ENCODE peak calls at places on chromosomes 13 and 19, in eight cellular contexts. W, O, Z, E, C, P, L and V are unnamed samples.

GRCh38 chr19:42023121-42023942 is 29.3 kb upstream of the ATP1A3 start:
- DNase-seq in W (no peak), O (peak), Z (no peak), E (no peak), C (peak), P (peak), L (no peak), V (no peak)

GRCh38 chr19:4277051-4277700 is 1.9 kb upstream of the SHD start:
- DNase-seq in W (no peak), O (no peak), Z (no peak), E (no peak), C (no peak), P (no peak), L (no peak), V (no peak)

GRCh38 chr13:26442541-26442940 is 114.9 kb upstream of the WASF3 start:
- DNase-seq in W (no peak), O (peak), Z (no peak), E (no peak), C (no peak), P (no peak), L (no peak), V (no peak)

GRCh38 chr19:42374826-42375376 is 15.2 kb downstream of the CNFN start:
- DNase-seq in W (no peak), O (no peak), Z (no peak), E (no peak), C (no peak), P (no peak), L (no peak), V (no peak)

GRCh38 chr13:49023441-49023840 is 47.7 kb downstream of the FNDC3A start:
- DNase-seq in W (no peak), O (peak), Z (no peak), E (no peak), C (no peak), P (peak), L (no peak), V (peak)

GRCh38 chr19:5225486-5226345 is 114.9 kb downstream of the PTPRS start:
- DNase-seq in W (no peak), O (peak), Z (no peak), E (no peak), C (no peak), P (no peak), L (no peak), V (no peak)

GRCh38 chr19:41537789-41538188 is 38.2 kb upstream of the CEACAM21 start:
- DNase-seq in W (no peak), O (peak), Z (no peak), E (no peak), C (no peak), P (peak), L (no peak), V (no peak)

GRCh38 chr19:4909172-4909896 is at the start of gene UHRF1:
- DNase-seq in W (no peak), O (peak), Z (no peak), E (no peak), C (no peak), P (no peak), L (no peak), V (no peak)

GRCh38 chr19:39083983-39084731 is at the start of gene ACP7:
- DNase-seq in W (no peak), O (peak), Z (peak), E (no peak), C (peak), P (no peak), L (no peak), V (no peak)

GRCh38 chr19:30590596-30591229 is 218.5 kb downstream of the ZNF536 start:
- DNase-seq in W (no peak), O (no peak), Z (peak), E (peak), C (no peak), P (no peak), L (no peak), V (no peak)

GRCh38 chr19:3119071-3119781 is 16.6 kb upstream of the GNA15 start:
- DNase-seq in W (no peak), O (no peak), Z (no peak), E (no peak), C (peak), P (no peak), L (no peak), V (no peak)

GRCh38 chr13:76708138-76708537 is 178.1 kb downstream of the KCTD12 start:
- DNase-seq in W (peak), O (no peak), Z (no peak), E (no peak), C (no peak), P (peak), L (no peak), V (no peak)

GRCh38 chr19:51257471-51257870 is 6.6 kb downstream of the SIGLECL1 start:
- DNase-seq in W (no peak), O (no peak), Z (no peak), E (no peak), C (no peak), P (no peak), L (no peak), V (no peak)

GRCh38 chr19:51256053-51256682 is 5.3 kb downstream of the SIGLECL1 start:
- DNase-seq in W (no peak), O (no peak), Z (no peak), E (no peak), C (no peak), P (no peak), L (no peak), V (no peak)

GRCh38 chr19:51258761-51259160 is 7.9 kb downstream of the SIGLECL1 start:
- DNase-seq in W (no peak), O (no peak), Z (no peak), E (no peak), C (no peak), P (no peak), L (no peak), V (no peak)

GRCh38 chr19:51259348-51260245 is 8.7 kb downstream of the SIGLECL1 start:
- DNase-seq in W (peak), O (peak), Z (no peak), E (peak), C (no peak), P (peak), L (no peak), V (peak)

DNA sequence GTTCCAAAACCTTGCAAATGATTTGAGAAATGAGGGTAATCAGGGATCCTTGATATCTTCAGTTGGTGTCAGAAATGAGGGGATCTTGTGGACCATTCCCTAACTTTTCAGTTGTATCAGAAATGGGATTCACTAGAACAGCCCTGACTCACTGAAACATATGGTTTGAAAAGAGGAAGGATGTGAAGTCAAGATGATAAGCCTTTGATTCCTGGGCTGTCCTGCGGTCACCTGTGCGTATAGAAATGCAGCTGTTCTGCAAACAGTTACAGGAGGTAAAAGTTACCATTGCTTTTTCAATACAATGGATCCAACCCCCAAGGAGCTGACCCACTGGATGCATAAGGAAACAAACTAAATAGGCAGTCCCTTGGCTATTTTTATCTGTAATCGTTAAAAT is 7.3 kb downstream of the SIGLECL1 start:
- DNase-seq in W (no peak), O (no peak), Z (no peak), E (no peak), C (no peak), P (no peak), L (no peak), V (no peak)
- H3K27ac ChIP-seq in W (no peak), O (no peak), Z (no peak), E (no peak), C (no peak), P (no peak), L (no peak), V (no peak)

DNA sequence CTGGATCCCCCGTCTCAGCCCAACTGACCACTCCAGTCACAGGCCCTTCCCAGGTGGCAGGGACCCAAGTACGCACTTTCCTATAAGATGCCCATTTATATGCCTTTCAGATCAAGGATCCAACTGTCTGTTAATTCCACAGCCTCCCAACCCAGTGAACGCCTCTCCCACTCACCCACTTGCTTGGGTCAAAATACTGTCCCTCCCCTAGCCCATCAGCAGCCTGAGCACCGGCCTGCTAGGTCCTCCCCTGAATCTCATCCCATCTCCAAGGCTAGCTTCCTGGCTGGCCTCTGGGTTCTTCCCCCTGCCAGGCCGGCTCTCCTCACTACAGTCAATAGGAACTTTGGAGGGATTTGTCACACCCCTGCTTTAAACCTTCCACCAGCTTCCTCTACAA is 1.9 kb downstream of the UBE2S start:
- DNase-seq in W (no peak), O (no peak), Z (no peak), E (no peak), C (no peak), P (no peak), L (no peak), V (no peak)
- H3K27ac ChIP-seq in W (no peak), O (no peak), Z (no peak), E (no peak), C (no peak), P (peak), L (no peak), V (peak)

DNA sequence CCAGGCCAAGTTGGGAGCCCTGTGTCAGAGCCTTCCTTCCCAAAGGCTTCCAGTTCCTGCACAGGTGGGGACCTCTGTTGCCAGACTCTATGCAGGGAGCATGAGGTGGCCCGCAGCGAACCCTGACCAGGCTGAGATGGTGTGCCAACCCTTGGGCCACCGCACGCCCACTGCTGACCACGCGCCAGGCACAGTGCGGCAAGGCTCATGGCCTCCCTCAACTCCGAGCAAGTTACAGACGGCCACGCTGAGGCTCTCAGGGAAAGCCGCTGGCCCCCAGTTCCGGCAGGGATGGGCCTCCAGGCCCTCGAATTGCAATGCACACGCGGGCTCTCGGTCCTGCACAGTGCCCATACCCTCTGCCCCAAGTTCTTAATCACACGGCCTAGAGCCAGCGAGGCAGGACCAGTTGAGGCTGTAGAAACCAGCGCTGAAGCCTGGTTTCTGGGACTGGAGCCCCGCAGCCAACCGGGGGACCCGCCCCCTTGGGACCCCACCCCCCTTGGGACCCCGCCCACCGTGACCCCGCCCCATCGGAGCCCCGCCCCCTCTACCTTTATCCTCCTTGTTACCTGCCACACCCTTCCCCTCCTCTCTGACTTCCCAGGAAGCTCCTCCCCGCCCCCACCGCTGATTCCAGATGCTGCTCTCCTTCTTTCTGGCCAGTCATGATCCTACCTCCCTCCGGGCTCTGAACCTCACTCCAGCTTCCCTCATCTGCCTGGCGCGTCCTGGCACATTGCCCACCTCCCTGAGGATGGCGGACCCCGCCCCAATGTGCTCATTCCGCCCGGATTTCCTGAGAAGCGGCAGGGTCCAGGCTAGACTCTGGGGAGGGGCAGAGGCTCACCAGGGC is 6.0 kb downstream of the PEX11G start:
- DNase-seq in W (peak), O (peak), Z (peak), E (peak), C (no peak), P (peak), L (peak), V (no peak)
- H3K27ac ChIP-seq in W (peak), O (no peak), Z (no peak), E (no peak), C (peak), P (no peak), L (no peak), V (no peak)

GRCh38 chr13:20175406-20175794 is 14.5 kb upstream of the GJA3 start:
- DNase-seq in W (no peak), O (no peak), Z (no peak), E (no peak), C (no peak), P (no peak), L (no peak), V (no peak)
- H3K27ac ChIP-seq in W (no peak), O (peak), Z (peak), E (no peak), C (peak), P (peak), L (no peak), V (no peak)

GRCh38 chr13:75670496-75670895 is 34.4 kb downstream of the LMO7 start:
- DNase-seq in W (no peak), O (peak), Z (no peak), E (no peak), C (no peak), P (peak), L (no peak), V (no peak)

GRCh38 chr13:75669706-75670105 is 33.6 kb downstream of the LMO7 start:
- DNase-seq in W (no peak), O (no peak), Z (no peak), E (no peak), C (no peak), P (no peak), L (no peak), V (no peak)

GRCh38 chr13:75679459-75679858 is 43.3 kb downstream of the LMO7 start:
- DNase-seq in W (no peak), O (no peak), Z (no peak), E (no peak), C (no peak), P (no peak), L (no peak), V (no peak)

DNA sequence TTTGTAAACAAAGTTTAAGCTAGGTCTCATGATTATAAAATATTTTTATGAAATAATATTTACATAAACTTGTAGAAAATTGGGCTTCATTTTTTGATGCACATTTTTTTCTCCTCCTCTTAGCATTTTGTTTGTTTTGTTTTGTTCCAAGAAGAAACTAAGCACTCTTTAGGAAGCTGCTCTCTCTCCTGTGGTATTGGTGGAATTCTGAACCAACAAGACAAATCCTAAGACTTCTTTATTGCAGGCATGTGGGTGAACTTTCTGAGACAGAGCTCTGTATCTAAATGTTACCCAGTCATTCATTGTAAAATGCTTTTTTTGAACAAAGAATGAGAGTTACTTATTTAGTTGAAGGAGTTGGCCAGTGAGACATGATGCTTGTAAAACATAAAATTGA is 39.3 kb downstream of the LMO7 start:
- DNase-seq in W (no peak), O (peak), Z (no peak), E (no peak), C (no peak), P (peak), L (no peak), V (no peak)
- H3K27ac ChIP-seq in W (no peak), O (peak), Z (no peak), E (no peak), C (peak), P (peak), L (no peak), V (no peak)

DNA sequence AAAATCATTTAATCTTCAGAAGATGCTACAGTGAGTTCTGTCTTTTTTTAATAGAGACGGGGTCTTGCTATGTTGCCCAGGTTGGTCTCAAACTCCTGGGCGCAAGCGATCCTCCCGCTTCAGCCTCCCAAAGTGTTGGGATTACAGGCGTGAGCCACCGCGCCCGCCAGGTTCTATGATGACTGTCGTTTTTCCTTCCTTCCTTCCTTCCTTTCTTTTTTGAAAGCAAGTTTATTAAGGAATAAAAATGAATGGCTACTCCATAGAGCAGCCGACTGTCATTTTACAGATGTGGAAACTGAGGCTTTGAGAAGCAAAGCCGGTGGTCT is 511 bp upstream of the GAMT start:
- DNase-seq in W (no peak), O (no peak), Z (no peak), E (no peak), C (no peak), P (no peak), L (no peak), V (no peak)
- H3K27ac ChIP-seq in W (peak), O (no peak), Z (peak), E (no peak), C (no peak), P (no peak), L (peak), V (peak)

GRCh38 chr13:78241278-78241919 is 322.8 kb upstream of the EDNRB start:
- DNase-seq in W (peak), O (peak), Z (peak), E (peak), C (no peak), P (peak), L (no peak), V (peak)

DNA sequence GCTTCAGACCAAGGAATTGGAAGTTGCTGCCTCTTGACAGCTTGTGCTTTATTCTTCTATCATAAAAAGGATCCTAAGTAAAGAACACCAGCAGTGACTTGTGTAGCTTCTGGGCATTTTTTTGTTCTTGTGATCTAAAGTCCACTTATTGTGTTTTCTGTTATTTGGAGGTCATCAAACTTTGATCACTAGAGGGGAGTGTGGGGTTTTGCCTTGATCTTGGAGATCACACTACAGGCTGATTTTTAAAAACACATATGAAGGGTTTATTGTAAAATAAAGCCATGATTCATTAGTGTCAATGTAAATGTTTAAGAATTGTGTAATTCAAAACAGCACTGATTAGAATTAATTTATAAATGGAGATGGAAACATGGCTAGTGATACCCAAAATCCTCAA is 328.7 kb upstream of the EDNRB start:
- DNase-seq in W (no peak), O (no peak), Z (no peak), E (no peak), C (no peak), P (no peak), L (no peak), V (no peak)
- H3K27ac ChIP-seq in W (no peak), O (no peak), Z (no peak), E (no peak), C (no peak), P (no peak), L (no peak), V (no peak)

DNA sequence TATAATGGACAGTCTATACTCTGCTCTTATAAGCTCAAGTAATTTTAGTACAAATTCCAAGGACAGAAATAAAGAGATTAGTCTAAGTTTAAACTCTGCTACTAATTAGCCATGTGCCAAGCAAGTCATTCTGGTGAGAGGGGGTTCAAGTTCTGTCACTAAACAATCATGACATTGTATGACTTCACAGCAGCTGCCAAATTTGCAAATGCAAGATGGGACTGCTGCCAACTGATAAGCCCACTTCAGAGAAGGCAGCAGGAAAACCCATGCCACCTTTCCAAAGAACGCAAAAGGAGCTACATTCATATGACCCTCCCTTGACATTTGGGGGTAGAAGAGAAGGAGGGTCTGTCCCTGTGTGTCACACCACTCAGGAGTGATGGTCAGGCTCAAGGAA is 60.7 kb upstream of the RFXAP start:
- DNase-seq in W (no peak), O (no peak), Z (no peak), E (no peak), C (no peak), P (no peak), L (no peak), V (no peak)
- H3K27ac ChIP-seq in W (no peak), O (no peak), Z (no peak), E (no peak), C (no peak), P (no peak), L (no peak), V (no peak)

GRCh38 chr19:50377051-50377441 is 789 bp downstream of the NR1H2 start:
- DNase-seq in W (no peak), O (peak), Z (peak), E (no peak), C (peak), P (no peak), L (peak), V (no peak)

GRCh38 chr19:50376166-50377050 is at the start of gene NR1H2:
- DNase-seq in W (peak), O (peak), Z (peak), E (peak), C (peak), P (peak), L (peak), V (no peak)

GRCh38 chr19:50378169-50378862 is 2.1 kb downstream of the NR1H2 start:
- DNase-seq in W (no peak), O (no peak), Z (no peak), E (no peak), C (peak), P (no peak), L (no peak), V (no peak)

GRCh38 chr19:50378863-50379236 is 2.6 kb downstream of the NR1H2 start:
- DNase-seq in W (no peak), O (no peak), Z (no peak), E (no peak), C (peak), P (no peak), L (no peak), V (no peak)

GRCh38 chr19:50377517-50377916 is 1.3 kb downstream of the NR1H2 start:
- DNase-seq in W (no peak), O (no peak), Z (no peak), E (no peak), C (peak), P (no peak), L (no peak), V (no peak)
- H3K27ac ChIP-seq in W (no peak), O (no peak), Z (no peak), E (no peak), C (no peak), P (no peak), L (no peak), V (no peak)

GRCh38 chr19:50836543-50837195 is 3.3 kb upstream of the KLK15 start:
- DNase-seq in W (no peak), O (no peak), Z (no peak), E (no peak), C (no peak), P (no peak), L (no peak), V (no peak)
- H3K27ac ChIP-seq in W (no peak), O (no peak), Z (no peak), E (no peak), C (no peak), P (no peak), L (no peak), V (no peak)